ENCODE peak calls at places on chromosomes 1 and 21, in four cellular contexts. U, Z, K and T are unnamed samples.
A peak's percentile ranks its signal among the peaks of the same experiment; 100 is the strongest.

GRCh38 chr1:227786673-227787512 is 28.6 kb upstream of the PRSS38 start:
- DNase-seq in U (no peak), Z (no peak), K (no peak), T (no peak)

GRCh38 chr1:79648124-79648523 is 641.6 kb upstream of the ADGRL4 start:
- DNase-seq in U (no peak), Z (no peak), K (no peak), T (no peak)

GRCh38 chr1:86833461-86834215 is 80.3 kb downstream of the SELENOF start:
- DNase-seq in U (peak; percentile 88), Z (peak; percentile 71), K (peak; percentile 79), T (peak; percentile 75)

GRCh38 chr1:44405804-44406743 is 1.0 kb downstream of the RNF220 start:
- DNase-seq in U (peak; percentile 44), Z (no peak), K (no peak), T (peak; percentile 31)

GRCh38 chr1:173362543-173362942 is 114.6 kb upstream of the PRDX6 start:
- DNase-seq in U (no peak), Z (no peak), K (no peak), T (no peak)

GRCh38 chr1:110390096-110390495 is 730 bp downstream of the SLC16A4 start:
- DNase-seq in U (no peak), Z (no peak), K (no peak), T (peak; percentile 37)

GRCh38 chr1:110087812-110088738 is 17.6 kb upstream of the ALX3 start:
- DNase-seq in U (peak; percentile 76), Z (peak; percentile 60), K (peak; percentile 31), T (peak; percentile 53)

GRCh38 chr1:174818951-174819350 is 180.8 kb upstream of the CACYBP start:
- DNase-seq in U (peak; percentile 62), Z (peak; percentile 43), K (peak; percentile 51), T (no peak)

GRCh38 chr1:227357229-227358078 is 39.2 kb upstream of the CDC42BPA start:
- DNase-seq in U (peak; percentile 96), Z (peak; percentile 89), K (peak; percentile 68), T (peak; percentile 96)

GRCh38 chr1:228073870-228074545 is 8.5 kb upstream of the ARF1 start:
- DNase-seq in U (no peak), Z (no peak), K (no peak), T (no peak)

DNA sequence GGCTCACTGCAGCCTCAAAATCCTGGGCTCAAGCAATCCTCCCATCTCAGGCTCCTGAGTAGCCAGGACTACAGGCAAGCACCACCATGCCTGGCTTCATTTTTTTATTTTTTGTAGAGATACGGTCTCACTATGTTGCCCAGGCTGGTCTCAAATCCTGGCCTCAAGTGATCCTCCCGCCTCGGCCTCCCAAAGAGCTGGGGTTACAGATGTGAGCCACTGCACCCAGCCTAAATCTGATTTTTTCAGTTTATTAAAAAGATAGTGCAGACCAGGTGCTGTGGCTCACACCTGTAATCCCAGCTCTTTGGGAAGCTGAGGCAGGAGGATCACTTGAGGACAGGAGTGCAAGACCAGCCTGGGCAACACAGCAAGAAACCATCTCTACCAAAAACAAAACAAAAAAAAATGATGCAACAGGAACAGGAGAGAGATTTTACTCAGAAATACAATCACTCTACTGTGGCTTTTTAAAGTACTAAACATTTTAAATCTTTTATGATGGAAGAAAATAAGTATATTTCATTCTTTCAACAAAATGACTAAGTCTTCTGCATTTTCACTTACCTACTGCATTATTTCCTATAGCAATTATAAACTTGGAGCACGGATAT is 1.9 kb downstream of the PSMG1 start:
- DNase-seq in U (no peak), Z (no peak), K (no peak), T (no peak)
- H3K4me2 ChIP-seq in U (peak overlapping the region; percentile 90), Z (peak overlapping the region; percentile 93), K (peak overlapping the region; percentile 88), T (peak overlapping the region; percentile 94)

GRCh38 chr21:23160914-23161313 is 2162.7 kb downstream of the NCAM2 start:
- DNase-seq in U (peak; percentile 35), Z (no peak), K (no peak), T (peak; percentile 43)
- H3K9me3 ChIP-seq in U (no peaks in the 10 kb centered on the region), Z (no peaks in the 10 kb centered on the region), K (peaks cover 21% of the 10 kb centered on the region), T (no peaks in the 10 kb centered on the region)

GRCh38 chr1:9356021-9356420 is 63.3 kb downstream of the SPSB1 start:
- DNase-seq in U (no peak), Z (no peak), K (no peak), T (no peak)
- H3K4me2 ChIP-seq in U (no peak overlapping the region), Z (no peak overlapping the region), K (no peak overlapping the region), T (no peak overlapping the region)

GRCh38 chr1:157154940-157155514 is 16.8 kb upstream of the ETV3 start:
- DNase-seq in U (peak; percentile 43), Z (peak; percentile 78), K (no peak), T (peak; percentile 82)

GRCh38 chr1:157155658-157156057 is 17.5 kb upstream of the ETV3 start:
- DNase-seq in U (no peak), Z (no peak), K (no peak), T (no peak)

GRCh38 chr1:157152510-157152909 is 14.3 kb upstream of the ETV3 start:
- DNase-seq in U (no peak), Z (no peak), K (no peak), T (no peak)

GRCh38 chr1:157153743-157154142 is 15.5 kb upstream of the ETV3 start:
- DNase-seq in U (no peak), Z (no peak), K (no peak), T (no peak)

GRCh38 chr1:157154291-157154690 is 16.1 kb upstream of the ETV3 start:
- DNase-seq in U (no peak), Z (no peak), K (no peak), T (no peak)
- H3K9me3 ChIP-seq in U (no peaks in the 10 kb centered on the region), Z (no peaks in the 10 kb centered on the region), K (no peaks in the 10 kb centered on the region), T (no peaks in the 10 kb centered on the region)

GRCh38 chr21:24514081-24514733 is 1093.1 kb downstream of the MRPL39 start:
- DNase-seq in U (peak; percentile 57), Z (no peak), K (no peak), T (no peak)

GRCh38 chr21:24509131-24509530 is 1098.2 kb downstream of the MRPL39 start:
- DNase-seq in U (no peak), Z (no peak), K (no peak), T (no peak)
- H3K4me2 ChIP-seq in U (no peak overlapping the region), Z (no peak overlapping the region), K (no peak overlapping the region), T (no peak overlapping the region)

GRCh38 chr1:183760661-183761060 is 44.3 kb upstream of the RGL1 start:
- DNase-seq in U (no peak), Z (no peak), K (no peak), T (no peak)
- H3K9me3 ChIP-seq in U (peaks cover 7% of the 10 kb centered on the region), Z (no peaks in the 10 kb centered on the region), K (peaks cover 3% of the 10 kb centered on the region), T (peaks cover 2% of the 10 kb centered on the region)